ENCODE peak calls at places on chromosomes 1 and 21, in nine cellular contexts. G is transverse colon, X is GM04504, N is retina, F is iPS DF 19.7, Q is posterior vena cava, S is cardiac fibroblast, D is NCI-H524 treated with DMSO at 0.1 percent for 48 hours, R is T-helper 9 cell. P is an unnamed sample.

GRCh38 chr1:3243304-3243703 is 174.3 kb downstream of the PRDM16 start:
- DNase-seq in G (no peak), X (no peak), N (no peak), F (no peak), Q (no peak), S (no peak), D (no peak), R (no peak), P (no peak)

GRCh38 chr1:224052767-224053166 is 61.1 kb upstream of the FBXO28 start:
- DNase-seq in G (no peak), X (no peak), N (no peak), F (no peak), Q (no peak), S (peak; percentile 84), D (no peak), R (no peak), P (no peak)

GRCh38 chr1:8976896-8977295 is 31.2 kb downstream of the CA6 start:
- DNase-seq in G (peak; percentile 78), X (no peak), N (no peak), F (no peak), Q (no peak), S (no peak), D (no peak), R (no peak), P (no peak)

GRCh38 chr1:45846931-45847330 is 43.5 kb downstream of the MAST2 start:
- DNase-seq in G (no peak), X (peak; percentile 72), N (no peak), F (no peak), Q (no peak), S (peak; percentile 51), D (no peak), R (no peak), P (no peak)

GRCh38 chr1:11678442-11678841 is 2.5 kb downstream of the MAD2L2 start:
- DNase-seq in G (no peak), X (no peak), N (no peak), F (no peak), Q (no peak), S (no peak), D (no peak), R (no peak), P (no peak)

GRCh38 chr1:209505044-209505443 is 78.5 kb upstream of the CAMK1G start:
- DNase-seq in G (no peak), X (no peak), N (no peak), F (no peak), Q (no peak), S (peak; percentile 9), D (no peak), R (no peak), P (no peak)

GRCh38 chr21:38768385-38769071 is 37.2 kb upstream of the ETS2 start:
- DNase-seq in G (no peak), X (no peak), N (no peak), F (no peak), Q (no peak), S (peak; percentile 96), D (no peak), R (peak; percentile 5), P (peak; percentile 68)

GRCh38 chr21:41501919-41502318 is 6.0 kb downstream of the TMPRSS2 start:
- DNase-seq in G (no peak), X (peak; percentile 9), N (no peak), F (no peak), Q (no peak), S (no peak), D (no peak), R (no peak), P (no peak)

GRCh38 chr1:30241681-30242080 is 481.7 kb downstream of the MATN1 start:
- DNase-seq in G (no peak), X (no peak), N (no peak), F (no peak), Q (no peak), S (no peak), D (no peak), R (no peak), P (no peak)

GRCh38 chr1:39387452-39387851 is 104.0 kb upstream of the BMP8A start:
- DNase-seq in G (no peak), X (peak; percentile 71), N (no peak), F (no peak), Q (no peak), S (peak; percentile 88), D (no peak), R (no peak), P (peak; percentile 40)

GRCh38 chr1:204641936-204642335 is 43.6 kb downstream of the LRRN2 start:
- DNase-seq in G (no peak), X (no peak), N (no peak), F (no peak), Q (no peak), S (no peak), D (no peak), R (no peak), P (no peak)

GRCh38 chr1:15386128-15386824 is 23.4 kb upstream of the EFHD2 start:
- DNase-seq in G (no peak), X (no peak), N (peak; percentile 72), F (no peak), Q (peak; percentile 81), S (no peak), D (no peak), R (no peak), P (no peak)

GRCh38 chr1:201850053-201850397 is 21.1 kb downstream of the IPO9 start:
- DNase-seq in G (no peak), X (peak; percentile 55), N (no peak), F (no peak), Q (no peak), S (peak; percentile 89), D (no peak), R (no peak), P (no peak)

GRCh38 chr21:34640858-34641257 is 25.9 kb upstream of the RCAN1 start:
- DNase-seq in G (no peak), X (peak; percentile 54), N (no peak), F (no peak), Q (no peak), S (peak; percentile 84), D (no peak), R (no peak), P (no peak)

GRCh38 chr1:230797376-230798186 is 50.4 kb downstream of the CAPN9 start:
- DNase-seq in G (peak; percentile 41), X (peak; percentile 46), N (peak; percentile 81), F (no peak), Q (no peak), S (peak; percentile 78), D (no peak), R (no peak), P (peak; percentile 86)

GRCh38 chr1:178055779-178056471 is 38.0 kb upstream of the RASAL2 start:
- DNase-seq in G (no peak), X (no peak), N (no peak), F (no peak), Q (no peak), S (peak; percentile 63), D (no peak), R (no peak), P (peak; percentile 31)